ENCODE peak calls at places on chromosomes 3 and 15, in six cellular contexts. C, L, K, I, W and Q are unnamed samples.

GRCh38 chr15:81387629-81388430 is 13.8 kb upstream of the TMC3 start:
- DNase-seq in C (no peak), L (no peak), K (no peak), I (no peak), W (no peak), Q (no peak)

GRCh38 chr3:190289989-190290388 is 32.3 kb downstream of the CLDN1 start:
- DNase-seq in C (no peak), L (no peak), K (no peak), I (no peak), W (no peak), Q (no peak)

GRCh38 chr3:13161771-13162535 is 88.7 kb upstream of the IQSEC1 start:
- DNase-seq in C (peak), L (no peak), K (no peak), I (no peak), W (no peak), Q (no peak)

GRCh38 chr3:183517656-183518055 is 37.9 kb downstream of the KLHL6 start:
- DNase-seq in C (no peak), L (no peak), K (no peak), I (no peak), W (no peak), Q (no peak)

GRCh38 chr3:13482106-13482690 is 2.1 kb downstream of the HDAC11 start:
- DNase-seq in C (peak), L (no peak), K (no peak), I (no peak), W (no peak), Q (no peak)

GRCh38 chr15:91289324-91289723 is 189.3 kb downstream of the SV2B start:
- DNase-seq in C (no peak), L (no peak), K (no peak), I (no peak), W (no peak), Q (no peak)

GRCh38 chr15:65305144-65305758 is 774 bp downstream of the RNU5B-1 start:
- DNase-seq in C (no peak), L (no peak), K (no peak), I (no peak), W (no peak), Q (no peak)

GRCh38 chr3:95926904-95927501 is 887.4 kb upstream of the EPHA6 start:
- DNase-seq in C (no peak), L (no peak), K (no peak), I (no peak), W (no peak), Q (no peak)

GRCh38 chr15:83656192-83656591 is 2.3 kb downstream of the ADAMTSL3 start:
- DNase-seq in C (no peak), L (no peak), K (no peak), I (no peak), W (no peak), Q (no peak)

GRCh38 chr3:46930176-46930944 is 46.2 kb downstream of the CCDC12 start:
- DNase-seq in C (peak), L (peak), K (no peak), I (no peak), W (no peak), Q (no peak)

GRCh38 chr15:43483306-43484128 is 9.4 kb downstream of the TP53BP1 start:
- DNase-seq in C (no peak), L (no peak), K (no peak), I (peak), W (no peak), Q (no peak)

GRCh38 chr3:126356373-126357298 is 572 bp downstream of the KLF15 start:
- DNase-seq in C (peak), L (no peak), K (no peak), I (peak), W (peak), Q (no peak)

GRCh38 chr3:56980283-56980682 is 80.2 kb upstream of the SPATA12 start:
- DNase-seq in C (no peak), L (no peak), K (no peak), I (no peak), W (no peak), Q (no peak)

GRCh38 chr3:67646586-67647234 is 7.7 kb downstream of the SUCLG2 start:
- DNase-seq in C (no peak), L (no peak), K (no peak), I (peak), W (no peak), Q (no peak)

GRCh38 chr3:195522254-195523023 is 20.7 kb downstream of the PPP1R2 start:
- DNase-seq in C (no peak), L (no peak), K (no peak), I (peak), W (no peak), Q (no peak)

GRCh38 chr15:52010633-52011595 is 8.1 kb upstream of the MAPK6 start:
- DNase-seq in C (no peak), L (no peak), K (no peak), I (peak), W (peak), Q (no peak)

GRCh38 chr3:51686512-51687215 is 15.6 kb downstream of the TEX264 start:
- DNase-seq in C (peak), L (peak), K (no peak), I (peak), W (peak), Q (no peak)

GRCh38 chr3:184567924-184568590 is 6.5 kb downstream of the EPHB3 start:
- DNase-seq in C (no peak), L (peak), K (no peak), I (no peak), W (no peak), Q (no peak)

GRCh38 chr3:179541094-179541493 is 21.6 kb upstream of the ACTL6A start:
- DNase-seq in C (no peak), L (no peak), K (no peak), I (no peak), W (no peak), Q (no peak)

GRCh38 chr3:124266517-124266916 is 274.6 kb upstream of the ROPN1 start:
- DNase-seq in C (no peak), L (no peak), K (no peak), I (no peak), W (no peak), Q (no peak)

GRCh38 chr3:101725192-101725889 is 927 bp downstream of the CEP97 start:
- DNase-seq in C (no peak), L (peak), K (peak), I (peak), W (peak), Q (no peak)

GRCh38 chr3:187318819-187319616 is 27.5 kb upstream of the MASP1 start:
- DNase-seq in C (no peak), L (no peak), K (no peak), I (peak), W (peak), Q (peak)

GRCh38 chr3:65194044-65194714 is 506.4 kb upstream of the ADAMTS9 start:
- DNase-seq in C (no peak), L (no peak), K (no peak), I (no peak), W (no peak), Q (no peak)

GRCh38 chr3:29201609-29202008 is 79.3 kb upstream of the RBMS3 start:
- DNase-seq in C (no peak), L (no peak), K (no peak), I (no peak), W (peak), Q (no peak)

GRCh38 chr15:74364936-74365618 is 2.4 kb downstream of the CYP11A1 start:
- DNase-seq in C (no peak), L (peak), K (no peak), I (no peak), W (no peak), Q (no peak)

GRCh38 chr15:101128191-101128590 is 123.7 kb downstream of the CHSY1 start:
- DNase-seq in C (no peak), L (no peak), K (no peak), I (peak), W (no peak), Q (peak)

GRCh38 chr3:139095803-139096466 is 51.2 kb upstream of the PRR23C start:
- DNase-seq in C (no peak), L (peak), K (no peak), I (no peak), W (no peak), Q (no peak)
- TF ChIP-seq CTCF in C (no peak), L (no peak), K (no peak), I (no peak), W (no peak), Q (no peak)

DNA sequence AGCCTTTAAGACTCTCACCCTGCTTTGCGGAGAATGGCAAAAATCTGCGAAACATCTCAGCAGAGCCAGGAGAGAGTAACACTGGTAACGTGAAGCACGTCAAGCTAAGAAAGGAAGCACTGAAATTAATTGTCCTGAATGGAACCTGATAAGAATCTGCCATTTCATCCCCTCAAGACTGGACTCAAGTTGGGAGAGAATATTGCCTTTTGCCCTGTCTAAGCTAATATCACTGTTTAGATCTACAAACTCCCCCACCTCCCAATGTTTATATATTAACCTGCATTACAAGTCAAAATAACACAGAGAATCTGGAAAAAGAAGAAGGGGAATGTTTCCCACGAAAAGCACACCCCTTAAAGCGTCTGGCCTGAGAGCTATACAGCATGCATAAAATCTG is 1.6 kb upstream of the KAT2B start:
- DNase-seq in C (no peak), L (no peak), K (no peak), I (no peak), W (no peak), Q (no peak)
- H3K4me3 ChIP-seq in C (peak), L (peak), K (peak), I (peak), W (no peak), Q (peak)

GRCh38 chr3:48464713-48465221 is 18.2 kb downstream of the ATRIP start:
- DNase-seq in C (no peak), L (peak), K (no peak), I (no peak), W (no peak), Q (no peak)
- TF ChIP-seq CTCF in C (no peak), L (no peak), K (no peak), I (no peak), W (no peak), Q (no peak)

GRCh38 chr3:58116161-58116955 is 94.4 kb downstream of the DNASE1L3 start:
- DNase-seq in C (no peak), L (no peak), K (no peak), I (no peak), W (peak), Q (no peak)
- H3K4me3 ChIP-seq in C (no peak), L (no peak), K (no peak), I (no peak), W (no peak), Q (no peak)

GRCh38 chr15:85840079-85840801 is 45.5 kb upstream of the KLHL25 start:
- DNase-seq in C (peak), L (peak), K (peak), I (peak), W (peak), Q (peak)

GRCh38 chr15:85839637-85840036 is 44.9 kb upstream of the KLHL25 start:
- DNase-seq in C (no peak), L (no peak), K (no peak), I (no peak), W (no peak), Q (no peak)

GRCh38 chr15:85837881-85838280 is 43.2 kb upstream of the KLHL25 start:
- DNase-seq in C (no peak), L (no peak), K (no peak), I (no peak), W (no peak), Q (no peak)

GRCh38 chr15:85838655-85839054 is 43.9 kb upstream of the KLHL25 start:
- DNase-seq in C (no peak), L (peak), K (no peak), I (no peak), W (no peak), Q (no peak)

GRCh38 chr15:85840802-85841152 is 46.1 kb upstream of the KLHL25 start:
- DNase-seq in C (no peak), L (no peak), K (no peak), I (no peak), W (no peak), Q (no peak)
- TF ChIP-seq CTCF in C (no peak), L (no peak), K (no peak), I (no peak), W (no peak), Q (no peak)